ENCODE peak calls at places on chromosomes 1 and 21, in five cellular contexts. One of them, this sample, is unnamed.

GRCh38 chr1:224565611-224566406 is 50.3 kb upstream of the CNIH3 start:
- DNase-seq in IMR-90: peak; percentile 16
- DNase-seq in H1: no peak
- DNase-seq in mesendoderm: no peak
- DNase-seq in neuronal stem cell: no peak
- DNase-seq in this sample: no peak

GRCh38 chr1:29519108-29519507 is 282.8 kb downstream of the PTPRU start:
- DNase-seq in mesendoderm: no peak
- DNase-seq in IMR-90: no peak
- DNase-seq in neuronal stem cell: no peak
- DNase-seq in H1: no peak
- DNase-seq in this sample: no peak

GRCh38 chr1:108644984-108645383 is 15.9 kb downstream of the HENMT1 start:
- DNase-seq in H1: no peak
- DNase-seq in neuronal stem cell: no peak
- DNase-seq in mesendoderm: peak; percentile 28
- DNase-seq in IMR-90: no peak
- DNase-seq in this sample: no peak

GRCh38 chr1:28160677-28161328 is 15.7 kb downstream of the PTAFR start:
- DNase-seq in neuronal stem cell: no peak
- DNase-seq in H1: no peak
- DNase-seq in mesendoderm: no peak
- DNase-seq in IMR-90: peak; percentile 90
- DNase-seq in this sample: peak; percentile 70

GRCh38 chr1:164771568-164772350 is 212.8 kb downstream of the PBX1 start:
- DNase-seq in H1: no peak
- DNase-seq in neuronal stem cell: no peak
- DNase-seq in IMR-90: peak; percentile 73
- DNase-seq in mesendoderm: peak; percentile 88
- DNase-seq in this sample: peak; percentile 78

GRCh38 chr21:42013901-42014300 is 3.7 kb upstream of the ZBTB21 start:
- DNase-seq in mesendoderm: no peak
- DNase-seq in IMR-90: no peak
- DNase-seq in H1: no peak
- DNase-seq in neuronal stem cell: no peak
- DNase-seq in this sample: no peak

GRCh38 chr1:180542113-180542512 is 16.7 kb upstream of the OVAAL start:
- DNase-seq in mesendoderm: peak; percentile 51
- DNase-seq in neuronal stem cell: no peak
- DNase-seq in H1: no peak
- DNase-seq in IMR-90: no peak
- DNase-seq in this sample: no peak

GRCh38 chr1:41348394-41348793 is 12.8 kb upstream of the FOXO6 start:
- DNase-seq in neuronal stem cell: no peak
- DNase-seq in IMR-90: no peak
- DNase-seq in mesendoderm: no peak
- DNase-seq in H1: no peak
- DNase-seq in this sample: no peak

GRCh38 chr1:2429780-2430591 is 17.6 kb upstream of the PEX10 start:
- DNase-seq in IMR-90: no peak
- DNase-seq in H1: no peak
- DNase-seq in neuronal stem cell: no peak
- DNase-seq in mesendoderm: peak; percentile 42
- DNase-seq in this sample: no peak

GRCh38 chr1:35226546-35226945 is 33.6 kb upstream of the SFPQ start:
- DNase-seq in mesendoderm: no peak
- DNase-seq in IMR-90: no peak
- DNase-seq in neuronal stem cell: no peak
- DNase-seq in H1: no peak
- DNase-seq in this sample: no peak

GRCh38 chr1:109624215-109625010 is 4.8 kb downstream of the AMPD2 start:
- DNase-seq in H1: no peak
- DNase-seq in IMR-90: no peak
- DNase-seq in mesendoderm: no peak
- DNase-seq in neuronal stem cell: no peak
- DNase-seq in this sample: no peak

GRCh38 chr1:150210086-150210485 is 25.8 kb downstream of the ANP32E start:
- DNase-seq in IMR-90: no peak
- DNase-seq in H1: no peak
- DNase-seq in mesendoderm: no peak
- DNase-seq in neuronal stem cell: no peak
- DNase-seq in this sample: no peak

GRCh38 chr21:35328856-35329455 is 279.9 kb upstream of the RUNX1 start:
- DNase-seq in mesendoderm: no peak
- DNase-seq in H1: no peak
- DNase-seq in neuronal stem cell: no peak
- DNase-seq in IMR-90: no peak
- DNase-seq in this sample: no peak

GRCh38 chr1:94425821-94426484 is 7.8 kb downstream of the ABCD3 start:
- DNase-seq in IMR-90: no peak
- DNase-seq in neuronal stem cell: no peak
- DNase-seq in mesendoderm: no peak
- DNase-seq in H1: no peak
- DNase-seq in this sample: no peak

GRCh38 chr1:172778461-172779455 is 119.9 kb downstream of the FASLG start:
- DNase-seq in mesendoderm: peak; percentile 37
- DNase-seq in H1: no peak
- DNase-seq in neuronal stem cell: no peak
- DNase-seq in IMR-90: no peak
- DNase-seq in this sample: peak; percentile 22

GRCh38 chr1:29513357-29513756 is 277.0 kb downstream of the PTPRU start:
- DNase-seq in H1: peak; percentile 43
- DNase-seq in mesendoderm: peak; percentile 87
- DNase-seq in IMR-90: peak; percentile 70
- DNase-seq in neuronal stem cell: no peak
- DNase-seq in this sample: peak; percentile 52

GRCh38 chr21:32322103-32322502 is 23.4 kb downstream of the MRAP start:
- DNase-seq in IMR-90: no peak
- DNase-seq in H1: no peak
- DNase-seq in neuronal stem cell: no peak
- DNase-seq in mesendoderm: no peak
- DNase-seq in this sample: no peak

GRCh38 chr1:21384620-21385019 is 55.3 kb upstream of the NBPF3 start:
- DNase-seq in neuronal stem cell: no peak
- DNase-seq in IMR-90: no peak
- DNase-seq in H1: no peak
- DNase-seq in mesendoderm: no peak
- DNase-seq in this sample: no peak

DNA sequence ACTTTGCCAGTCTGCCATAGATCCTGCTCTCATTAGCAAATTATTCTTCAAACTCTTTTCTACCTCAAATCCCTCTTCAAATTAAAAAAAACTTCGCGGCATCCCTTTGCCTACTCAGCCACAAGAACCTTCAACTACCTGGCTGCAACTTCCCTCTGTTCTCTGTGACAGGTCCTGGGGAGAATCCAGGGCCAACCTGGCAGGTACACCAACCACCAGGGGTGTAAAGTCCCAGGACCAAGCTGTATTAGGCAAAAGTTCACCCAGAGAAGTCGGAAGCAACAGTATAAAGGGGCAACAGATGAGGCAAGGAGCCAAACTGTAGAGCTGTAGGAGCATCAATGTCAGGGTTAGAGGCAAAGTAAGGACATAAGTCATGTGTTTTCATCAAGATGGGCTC is 18.3 kb upstream of the ITLN2 start:
- DNase-seq in neuronal stem cell: no peak
- DNase-seq in IMR-90: no peak
- DNase-seq in mesendoderm: no peak
- DNase-seq in H1: no peak
- DNase-seq in this sample: no peak
- H2BK15ac ChIP-seq in neuronal stem cell: no peak overlapping the region
- H2BK15ac ChIP-seq in IMR-90: no peak overlapping the region
- H2BK15ac ChIP-seq in mesendoderm: no peak overlapping the region
- H2BK15ac ChIP-seq in H1: no peak overlapping the region
- H2BK15ac ChIP-seq in this sample: no peak overlapping the region

GRCh38 chr1:240619357-240619756 is 7.4 kb upstream of the GREM2 start:
- DNase-seq in H1: no peak
- DNase-seq in IMR-90: no peak
- DNase-seq in neuronal stem cell: no peak
- DNase-seq in mesendoderm: no peak
- DNase-seq in this sample: no peak

GRCh38 chr1:240621249-240621648 is 9.3 kb upstream of the GREM2 start:
- DNase-seq in IMR-90: peak; percentile 26
- DNase-seq in mesendoderm: peak; percentile 74
- DNase-seq in H1: no peak
- DNase-seq in neuronal stem cell: no peak
- DNase-seq in this sample: no peak

GRCh38 chr1:240618946-240619345 is 7.0 kb upstream of the GREM2 start:
- DNase-seq in H1: no peak
- DNase-seq in neuronal stem cell: no peak
- DNase-seq in mesendoderm: no peak
- DNase-seq in IMR-90: no peak
- DNase-seq in this sample: no peak

GRCh38 chr1:240619901-240620621 is 8.1 kb upstream of the GREM2 start:
- DNase-seq in neuronal stem cell: no peak
- DNase-seq in IMR-90: no peak
- DNase-seq in mesendoderm: no peak
- DNase-seq in H1: no peak
- DNase-seq in this sample: no peak
- H3K4me3 ChIP-seq in neuronal stem cell: no peak overlapping the region
- H3K4me3 ChIP-seq in IMR-90: no peak overlapping the region
- H3K4me3 ChIP-seq in mesendoderm: no peak overlapping the region
- H3K4me3 ChIP-seq in H1: no peak overlapping the region
- H3K4me3 ChIP-seq in this sample: peak overlapping the region; percentile 17

DNA sequence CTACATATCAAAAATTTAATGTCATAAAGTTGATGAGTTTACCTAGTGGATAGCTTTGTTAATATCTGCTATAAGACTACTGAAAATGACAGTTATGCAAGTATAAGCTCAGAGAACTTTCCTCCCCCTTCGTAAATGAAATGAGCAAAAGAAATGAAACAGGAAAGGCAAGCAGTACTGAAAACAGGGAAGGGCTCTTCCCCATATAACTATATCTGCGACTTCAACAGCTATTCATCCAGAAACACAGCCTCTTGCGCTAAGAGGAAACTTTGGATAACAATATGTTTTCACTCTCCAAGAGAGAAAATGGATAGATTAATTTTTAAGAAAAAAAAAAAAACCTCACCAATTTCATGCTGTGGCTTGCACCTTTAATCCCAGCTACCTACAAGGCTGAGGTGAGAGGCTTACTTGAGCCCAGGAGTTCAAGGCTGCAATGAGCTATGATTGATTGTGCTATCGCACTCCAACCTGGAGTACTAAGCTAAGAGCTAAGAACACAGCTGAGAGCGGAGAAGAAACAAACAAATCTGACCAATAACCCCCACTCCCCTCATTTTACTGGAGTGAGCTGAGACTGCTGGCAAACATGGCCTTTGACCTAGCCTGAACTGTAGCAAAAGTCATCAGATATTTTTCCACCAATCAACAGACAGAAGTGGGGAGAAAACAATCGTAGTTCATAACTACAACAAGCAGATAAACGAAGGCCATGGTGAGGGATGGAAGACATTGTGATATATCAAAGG is 29.0 kb downstream of the METTL18 start:
- DNase-seq in IMR-90: no peak
- DNase-seq in mesendoderm: no peak
- DNase-seq in H1: no peak
- DNase-seq in neuronal stem cell: no peak
- DNase-seq in this sample: no peak
- H2BK15ac ChIP-seq in IMR-90: no peak overlapping the region
- H2BK15ac ChIP-seq in mesendoderm: no peak overlapping the region
- H2BK15ac ChIP-seq in H1: no peak overlapping the region
- H2BK15ac ChIP-seq in neuronal stem cell: no peak overlapping the region
- H2BK15ac ChIP-seq in this sample: no peak overlapping the region

DNA sequence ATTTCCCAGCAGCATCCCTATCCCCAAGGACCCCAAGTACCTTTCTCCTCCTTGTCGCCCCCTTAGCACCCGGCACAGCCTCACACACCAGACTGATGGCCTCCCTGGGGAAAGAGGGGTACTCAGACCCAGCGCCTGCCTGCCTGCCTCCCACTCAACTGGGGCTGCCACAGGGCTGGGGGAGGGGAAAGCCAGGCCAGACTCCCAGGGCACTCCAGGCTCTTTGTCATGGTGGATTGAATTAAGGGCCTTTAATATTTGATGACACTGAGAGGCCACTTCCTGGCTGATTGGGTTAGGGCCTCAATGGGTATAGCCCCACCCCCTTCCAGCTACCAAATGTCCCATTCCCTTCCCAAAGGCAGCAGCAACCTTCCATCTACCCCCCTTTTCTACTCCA is 1.8 kb downstream of the SHC1 start:
- DNase-seq in H1: no peak
- DNase-seq in mesendoderm: peak; percentile 29
- DNase-seq in neuronal stem cell: no peak
- DNase-seq in IMR-90: no peak
- DNase-seq in this sample: no peak
- H3K4me3 ChIP-seq in H1: peak overlapping the region; percentile 80
- H3K4me3 ChIP-seq in mesendoderm: peak overlapping the region; percentile 79
- H3K4me3 ChIP-seq in neuronal stem cell: peak overlapping the region; percentile 50
- H3K4me3 ChIP-seq in IMR-90: peak overlapping the region; percentile 65
- H3K4me3 ChIP-seq in this sample: peak overlapping the region; percentile 70

GRCh38 chr1:209101106-209101505 is 482.4 kb upstream of the CAMK1G start:
- DNase-seq in neuronal stem cell: no peak
- DNase-seq in H1: no peak
- DNase-seq in IMR-90: no peak
- DNase-seq in mesendoderm: no peak
- DNase-seq in this sample: no peak
- H2BK15ac ChIP-seq in neuronal stem cell: no peak overlapping the region
- H2BK15ac ChIP-seq in H1: no peak overlapping the region
- H2BK15ac ChIP-seq in IMR-90: no peak overlapping the region
- H2BK15ac ChIP-seq in mesendoderm: no peak overlapping the region
- H2BK15ac ChIP-seq in this sample: no peak overlapping the region

GRCh38 chr1:55213885-55214213 is 1.3 kb downstream of the USP24 start:
- DNase-seq in IMR-90: no peak
- DNase-seq in H1: no peak
- DNase-seq in neuronal stem cell: no peak
- DNase-seq in mesendoderm: no peak
- DNase-seq in this sample: no peak

GRCh38 chr1:55211909-55212308 is 3.3 kb downstream of the USP24 start:
- DNase-seq in H1: no peak
- DNase-seq in neuronal stem cell: no peak
- DNase-seq in IMR-90: no peak
- DNase-seq in mesendoderm: no peak
- DNase-seq in this sample: no peak

GRCh38 chr1:55212349-55213028 is 2.7 kb downstream of the USP24 start:
- DNase-seq in mesendoderm: no peak
- DNase-seq in IMR-90: no peak
- DNase-seq in neuronal stem cell: no peak
- DNase-seq in H1: no peak
- DNase-seq in this sample: no peak

GRCh38 chr1:55214214-55214902 is 806 bp downstream of the USP24 start:
- DNase-seq in IMR-90: no peak
- DNase-seq in neuronal stem cell: peak; percentile 52
- DNase-seq in H1: no peak
- DNase-seq in mesendoderm: peak; percentile 81
- DNase-seq in this sample: peak; percentile 48

GRCh38 chr1:55213029-55213884 is 1.9 kb downstream of the USP24 start:
- DNase-seq in neuronal stem cell: no peak
- DNase-seq in mesendoderm: no peak
- DNase-seq in H1: no peak
- DNase-seq in IMR-90: no peak
- DNase-seq in this sample: no peak
- H3K4me3 ChIP-seq in neuronal stem cell: peak overlapping the region; percentile 99
- H3K4me3 ChIP-seq in mesendoderm: peak overlapping the region; percentile 51
- H3K4me3 ChIP-seq in H1: peak overlapping the region; percentile 76
- H3K4me3 ChIP-seq in IMR-90: peak overlapping the region; percentile 99
- H3K4me3 ChIP-seq in this sample: peak overlapping the region; percentile 95

This sample was measured in mesenchymal stem cell.